ENCODE peak calls at places on chromosomes 2 and 18, in eight cellular contexts. J is iris pigment epithelial cell; Y is cerebellum; Z is activated T-cell treated with anti-CD3 and anti-CD28 coated beads, Interleukin-2, amount 50 U/mL, for 72 hours; P is CD8-positive, alpha-beta memory T cell; R is KG1; K is foreskin keratinocyte; M is NCI-H1417. E is an unnamed sample.

GRCh38 chr18:37385846-37386435 is 179.7 kb downstream of the CELF4 start:
- DNase-seq in J (peak), Y (peak), Z (peak), P (peak), R (peak), K (no peak), M (no peak), E (no peak)

GRCh38 chr2:221911316-221911715 is 339.2 kb upstream of the EPHA4 start:
- DNase-seq in J (no peak), Y (no peak), Z (no peak), P (no peak), R (no peak), K (no peak), M (no peak), E (no peak)

GRCh38 chr2:240626531-240627300 is 1.4 kb downstream of the GPR35 start:
- DNase-seq in J (no peak), Y (no peak), Z (peak), P (peak), R (peak), K (no peak), M (no peak), E (no peak)

GRCh38 chr2:10161206-10161931 is 38.8 kb downstream of the RRM2 start:
- DNase-seq in J (peak), Y (no peak), Z (no peak), P (no peak), R (no peak), K (no peak), M (no peak), E (no peak)

GRCh38 chr2:80896576-80896975 is 592.0 kb upstream of the LRRTM1 start:
- DNase-seq in J (no peak), Y (no peak), Z (no peak), P (no peak), R (no peak), K (no peak), M (no peak), E (no peak)

GRCh38 chr2:42834161-42834560 is 41.8 kb upstream of the HAAO start:
- DNase-seq in J (no peak), Y (no peak), Z (no peak), P (no peak), R (no peak), K (no peak), M (no peak), E (no peak)

GRCh38 chr2:126368778-126369177 is 287.2 kb upstream of the GYPC start:
- DNase-seq in J (no peak), Y (no peak), Z (no peak), P (no peak), R (no peak), K (no peak), M (no peak), E (no peak)

GRCh38 chr2:201420442-201421113 is 30.7 kb downstream of the TRAK2 start:
- DNase-seq in J (peak), Y (no peak), Z (peak), P (no peak), R (no peak), K (peak), M (no peak), E (no peak)

GRCh38 chr2:21146638-21147037 is 22.9 kb downstream of the TDRD15 start:
- DNase-seq in J (no peak), Y (no peak), Z (no peak), P (no peak), R (no peak), K (no peak), M (no peak), E (no peak)

GRCh38 chr2:173568054-173568453 is 213.4 kb downstream of the CDCA7 start:
- DNase-seq in J (peak), Y (no peak), Z (peak), P (no peak), R (no peak), K (no peak), M (no peak), E (peak)

GRCh38 chr2:15582645-15583340 is 8.9 kb upstream of the DDX1 start:
- DNase-seq in J (no peak), Y (no peak), Z (no peak), P (no peak), R (no peak), K (no peak), M (no peak), E (no peak)

GRCh38 chr2:126784636-126785035 is 114.1 kb upstream of the TEX51 start:
- DNase-seq in J (no peak), Y (no peak), Z (no peak), P (no peak), R (no peak), K (no peak), M (no peak), E (no peak)

GRCh38 chr2:168545439-168546082 is 89.5 kb downstream of the CERS6 start:
- DNase-seq in J (peak), Y (no peak), Z (no peak), P (no peak), R (no peak), K (peak), M (no peak), E (peak)

GRCh38 chr2:144679942-144680341 is 160.0 kb upstream of the ZEB2 start:
- DNase-seq in J (no peak), Y (no peak), Z (no peak), P (no peak), R (no peak), K (no peak), M (peak), E (no peak)

GRCh38 chr2:23602113-23602512 is 217.1 kb downstream of the KLHL29 start:
- DNase-seq in J (peak), Y (no peak), Z (no peak), P (no peak), R (no peak), K (peak), M (no peak), E (no peak)

GRCh38 chr2:43609304-43609883 is 13.6 kb upstream of the THADA start:
- DNase-seq in J (peak), Y (peak), Z (peak), P (peak), R (no peak), K (no peak), M (peak), E (peak)

GRCh38 chr2:192087398-192087958 is 107.3 kb downstream of the TMEFF2 start:
- DNase-seq in J (no peak), Y (no peak), Z (no peak), P (no peak), R (no peak), K (no peak), M (peak), E (no peak)

GRCh38 chr2:17545680-17546613 is 5.5 kb downstream of the VSNL1 start:
- DNase-seq in J (no peak), Y (no peak), Z (no peak), P (no peak), R (no peak), K (no peak), M (no peak), E (no peak)

GRCh38 chr2:36459725-36460137 is 104.2 kb downstream of the CRIM1 start:
- DNase-seq in J (peak), Y (no peak), Z (no peak), P (no peak), R (no peak), K (no peak), M (peak), E (peak)

GRCh38 chr18:35982404-35983114 is 10.1 kb downstream of the RMP24 start:
- DNase-seq in J (peak), Y (no peak), Z (no peak), P (no peak), R (no peak), K (peak), M (no peak), E (no peak)

GRCh38 chr2:219207884-219208740 is 1.5 kb downstream of the ZFAND2B start:
- DNase-seq in J (peak), Y (peak), Z (no peak), P (no peak), R (no peak), K (no peak), M (no peak), E (no peak)

GRCh38 chr2:43030551-43031025 is 195.8 kb downstream of the ZFP36L2 start:
- DNase-seq in J (no peak), Y (no peak), Z (no peak), P (no peak), R (no peak), K (no peak), M (no peak), E (no peak)

GRCh38 chr18:36179562-36180334 is 7.5 kb upstream of the MOCOS start:
- DNase-seq in J (peak), Y (peak), Z (no peak), P (no peak), R (peak), K (no peak), M (no peak), E (no peak)

GRCh38 chr18:57780318-57781127 is 22.6 kb downstream of the ATP8B1 start:
- DNase-seq in J (peak), Y (no peak), Z (no peak), P (no peak), R (no peak), K (no peak), M (no peak), E (no peak)

GRCh38 chr18:55918449-55918848 is 330.5 kb upstream of the TCF4 start:
- DNase-seq in J (peak), Y (no peak), Z (no peak), P (no peak), R (no peak), K (no peak), M (no peak), E (no peak)

GRCh38 chr2:18473241-18473841 is 87.1 kb downstream of the RDH14 start:
- DNase-seq in J (peak), Y (no peak), Z (no peak), P (no peak), R (no peak), K (no peak), M (no peak), E (no peak)

GRCh38 chr2:226583715-226584114 is 215.9 kb downstream of the IRS1 start:
- DNase-seq in J (peak), Y (no peak), Z (no peak), P (no peak), R (no peak), K (peak), M (no peak), E (peak)

GRCh38 chr18:9130806-9131205 is 5.8 kb upstream of the ANKRD12 start:
- DNase-seq in J (no peak), Y (no peak), Z (no peak), P (no peak), R (no peak), K (no peak), M (no peak), E (no peak)

GRCh38 chr2:117553448-117553847 is 261.0 kb upstream of the DDX18 start:
- DNase-seq in J (no peak), Y (no peak), Z (no peak), P (no peak), R (no peak), K (no peak), M (no peak), E (peak)

GRCh38 chr2:127611076-127611925 is 34.7 kb upstream of the GPR17 start:
- DNase-seq in J (no peak), Y (no peak), Z (no peak), P (peak), R (no peak), K (no peak), M (no peak), E (no peak)

GRCh38 chr2:54041135-54041534 is 70.3 kb upstream of the PSME4 start:
- DNase-seq in J (no peak), Y (no peak), Z (peak), P (no peak), R (no peak), K (peak), M (no peak), E (no peak)

GRCh38 chr18:27604583-27604982 is 419.5 kb upstream of the CHST9 start:
- DNase-seq in J (peak), Y (no peak), Z (no peak), P (no peak), R (no peak), K (no peak), M (no peak), E (no peak)

GRCh38 chr2:16750175-16750924 is 84.7 kb upstream of the CYRIA start:
- DNase-seq in J (no peak), Y (no peak), Z (no peak), P (no peak), R (no peak), K (no peak), M (no peak), E (no peak)

E was measured in NT2/D1.